ENCODE peak calls at places on chromosomes 11 and 22, in nine cellular contexts. M is lung, F is ovary, V is right atrium auricular region, X is HCT116, C is neural crest cell, B is glutamatergic neuron, S is cardiac fibroblast, G is cardiac muscle cell. Q is an unnamed sample.

GRCh38 chr11:96079691-96080090 is 155.8 kb upstream of the MTMR2 start:
- DNase-seq in M (no peak), F (no peak), V (no peak), X (no peak), C (no peak), B (no peak), S (no peak), G (no peak), Q (no peak)

GRCh38 chr11:71396548-71397123 is 51.6 kb downstream of the DHCR7 start:
- DNase-seq in M (no peak), F (no peak), V (no peak), X (no peak), C (no peak), B (no peak), S (no peak), G (no peak), Q (no peak)

GRCh38 chr11:4569075-4569474 is 12.5 kb upstream of the OR52I2 start:
- DNase-seq in M (no peak), F (no peak), V (no peak), X (no peak), C (no peak), B (no peak), S (no peak), G (no peak), Q (no peak)

GRCh38 chr22:35376728-35377472 is 4.0 kb upstream of the HMOX1 start:
- DNase-seq in M (peak), F (peak), V (peak), X (peak), C (peak), B (peak), S (peak), G (peak), Q (peak)

GRCh38 chr11:126348806-126349582 is 6.5 kb upstream of the ST3GAL4 start:
- DNase-seq in M (no peak), F (peak), V (no peak), X (no peak), C (no peak), B (no peak), S (peak), G (peak), Q (no peak)

GRCh38 chr11:126159719-126160344 is 51.6 kb downstream of the RPUSD4 start:
- DNase-seq in M (no peak), F (no peak), V (no peak), X (no peak), C (no peak), B (no peak), S (no peak), G (no peak), Q (no peak)

GRCh38 chr11:122509899-122510298 is 145.6 kb upstream of the UBASH3B start:
- DNase-seq in M (no peak), F (no peak), V (no peak), X (no peak), C (no peak), B (no peak), S (no peak), G (no peak), Q (no peak)

GRCh38 chr22:45934659-45935341 is 42.2 kb downstream of the WNT7B start:
- DNase-seq in M (peak), F (peak), V (no peak), X (peak), C (no peak), B (no peak), S (peak), G (peak), Q (no peak)

GRCh38 chr11:15027011-15027410 is 46.4 kb upstream of the CALCB start:
- DNase-seq in M (no peak), F (no peak), V (no peak), X (no peak), C (no peak), B (no peak), S (no peak), G (no peak), Q (no peak)

GRCh38 chr11:33987975-33988580 is 63.5 kb upstream of the CAPRIN1 start:
- DNase-seq in M (peak), F (peak), V (peak), X (peak), C (peak), B (peak), S (peak), G (peak), Q (no peak)

GRCh38 chr11:112255075-112255739 is 5.5 kb downstream of the PLET1 start:
- DNase-seq in M (no peak), F (no peak), V (no peak), X (no peak), C (no peak), B (peak), S (peak), G (peak), Q (no peak)

GRCh38 chr22:30879398-30879797 is 89.2 kb downstream of the MORC2 start:
- DNase-seq in M (no peak), F (no peak), V (no peak), X (no peak), C (no peak), B (no peak), S (no peak), G (no peak), Q (no peak)

GRCh38 chr11:58628446-58628845 is 6.0 kb downstream of the CNTF start:
- DNase-seq in M (no peak), F (no peak), V (no peak), X (no peak), C (no peak), B (no peak), S (no peak), G (peak), Q (no peak)

GRCh38 chr11:128620306-128621175 is 33.2 kb upstream of the ETS1 start:
- DNase-seq in M (no peak), F (no peak), V (no peak), X (no peak), C (no peak), B (no peak), S (no peak), G (peak), Q (no peak)

GRCh38 chr11:66868726-66869291 is 11.9 kb downstream of the LRFN4 start:
- DNase-seq in M (peak), F (no peak), V (no peak), X (peak), C (no peak), B (peak), S (no peak), G (no peak), Q (no peak)

GRCh38 chr11:14585438-14585837 is 58.2 kb upstream of the PDE3B start:
- DNase-seq in M (no peak), F (no peak), V (no peak), X (no peak), C (no peak), B (no peak), S (no peak), G (no peak), Q (no peak)

GRCh38 chr11:132037961-132038360 is 667.5 kb downstream of the NTM start:
- DNase-seq in M (no peak), F (no peak), V (no peak), X (no peak), C (no peak), B (no peak), S (no peak), G (no peak), Q (no peak)

GRCh38 chr22:35218079-35218478 is 39.2 kb upstream of the HMGXB4 start:
- DNase-seq in M (no peak), F (no peak), V (no peak), X (no peak), C (no peak), B (no peak), S (no peak), G (no peak), Q (no peak)

GRCh38 chr11:73366265-73366610 is 10.0 kb upstream of the RELT start:
- DNase-seq in M (no peak), F (no peak), V (no peak), X (no peak), C (no peak), B (no peak), S (no peak), G (no peak), Q (no peak)

GRCh38 chr11:35148163-35148562 is 9.2 kb downstream of the CD44 start:
- DNase-seq in M (no peak), F (no peak), V (no peak), X (no peak), C (no peak), B (no peak), S (no peak), G (no peak), Q (no peak)

GRCh38 chr22:45263790-45264269 is 20.9 kb upstream of the UPK3A start:
- DNase-seq in M (peak), F (peak), V (peak), X (peak), C (peak), B (peak), S (peak), G (peak), Q (no peak)

GRCh38 chr11:33910960-33911339 is 19.1 kb upstream of the LMO2 start:
- DNase-seq in M (no peak), F (no peak), V (no peak), X (no peak), C (no peak), B (no peak), S (no peak), G (no peak), Q (no peak)

GRCh38 chr11:69339916-69340565 is 46.1 kb downstream of the MYEOV start:
- DNase-seq in M (peak), F (no peak), V (no peak), X (no peak), C (no peak), B (no peak), S (no peak), G (no peak), Q (peak)

GRCh38 chr11:63681208-63682044 is at the start of gene RTN3:
- DNase-seq in M (peak), F (peak), V (peak), X (peak), C (peak), B (peak), S (peak), G (peak), Q (peak)

GRCh38 chr11:63686912-63687311 is 5.6 kb downstream of the RTN3 start:
- DNase-seq in M (no peak), F (no peak), V (no peak), X (no peak), C (no peak), B (no peak), S (no peak), G (peak), Q (no peak)

GRCh38 chr11:63683133-63683991 is 2.1 kb downstream of the RTN3 start:
- DNase-seq in M (no peak), F (no peak), V (no peak), X (no peak), C (no peak), B (no peak), S (peak), G (peak), Q (no peak)

GRCh38 chr11:63680842-63681207 is 475 bp upstream of the RTN3 start:
- DNase-seq in M (no peak), F (no peak), V (peak), X (no peak), C (peak), B (no peak), S (no peak), G (no peak), Q (no peak)

DNA sequence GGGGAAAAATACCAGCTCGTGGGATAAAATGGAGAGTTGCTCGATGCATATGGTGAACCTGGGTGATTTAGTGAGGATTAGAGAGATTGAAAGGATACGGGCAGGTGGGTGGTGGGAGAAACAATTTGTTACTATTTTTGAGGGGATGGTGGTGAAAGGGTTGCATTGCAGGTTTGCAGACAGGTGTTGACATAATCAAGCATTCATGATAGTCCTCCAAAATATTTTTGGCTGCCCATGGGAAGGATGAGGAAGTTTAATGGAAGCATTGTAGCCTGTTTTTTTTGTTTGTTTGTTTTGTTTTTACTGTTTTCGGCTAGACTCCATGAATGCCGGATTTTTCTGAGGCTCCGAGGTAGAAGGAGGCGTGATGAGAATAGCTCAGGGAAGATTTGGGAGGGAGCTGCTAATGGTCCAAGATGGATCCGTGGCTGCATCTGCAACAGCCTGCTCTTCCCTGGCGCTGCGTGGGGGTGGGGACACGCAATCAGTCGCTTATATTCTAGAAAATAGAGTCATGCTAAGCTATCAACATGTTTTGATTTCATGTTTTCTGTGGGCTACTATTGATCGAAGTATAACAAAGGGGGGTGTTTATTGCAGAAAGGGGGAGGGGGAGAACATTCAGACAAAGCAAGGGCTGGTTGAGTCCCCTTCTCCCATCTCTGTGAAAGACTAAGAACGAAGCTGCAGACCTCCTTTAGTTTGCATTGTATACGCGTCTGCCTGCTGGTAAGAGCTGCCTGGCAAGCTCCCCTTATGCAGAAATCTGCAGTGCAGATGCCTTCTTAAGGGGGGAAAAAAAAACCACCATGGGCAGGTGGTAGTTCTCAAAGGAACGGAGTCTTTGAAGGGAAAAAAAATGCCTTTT is 980 bp downstream of the RTN3 start:
- DNase-seq in M (no peak), F (no peak), V (no peak), X (no peak), C (peak), B (peak), S (peak), G (peak), Q (no peak)
- TF ChIP-seq CTCF in M (no peak), F (peak), V (no peak), X (no peak), C (peak), B (no peak), S (no peak), G (no peak), Q (peak)

DNA sequence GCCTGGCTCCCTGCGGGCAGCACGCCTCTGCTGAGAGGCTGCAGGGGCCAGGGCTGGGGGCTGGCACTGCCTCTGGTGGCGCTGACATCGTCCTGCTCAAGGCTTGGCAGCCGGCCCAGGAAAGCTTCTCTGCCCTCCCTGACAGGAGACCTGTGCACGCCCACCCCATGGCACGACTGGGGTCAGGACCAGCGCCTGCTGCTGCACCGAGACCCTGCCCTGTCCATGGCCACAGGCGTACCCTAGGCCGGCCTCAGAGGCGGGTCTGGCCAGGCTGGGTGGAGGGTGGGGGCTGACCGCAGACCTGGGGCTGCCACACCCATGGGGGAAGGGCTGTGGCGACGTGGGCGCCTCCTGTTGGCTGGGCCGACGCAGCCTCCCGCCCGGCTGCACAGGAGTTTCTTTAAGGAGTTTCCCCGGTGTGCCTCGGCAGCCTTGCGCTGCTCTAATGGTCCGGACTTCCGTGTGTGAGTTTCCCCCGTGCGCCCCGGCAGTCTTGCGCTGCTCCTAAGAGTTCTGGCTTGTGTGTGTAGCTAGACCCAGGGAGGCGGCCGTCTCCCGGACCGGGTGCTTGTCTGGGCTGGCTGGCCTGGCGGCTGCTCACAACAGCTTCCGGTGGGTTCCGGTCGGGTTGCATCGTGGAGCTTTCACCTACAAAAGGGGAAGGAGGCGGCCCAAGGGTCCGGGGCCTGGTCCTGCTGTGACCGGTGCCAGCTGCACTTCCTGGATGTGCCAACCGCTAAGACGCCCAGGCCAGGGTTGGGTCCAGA is 4.7 kb downstream of the TRABD start:
- DNase-seq in M (peak), F (peak), V (peak), X (peak), C (no peak), B (no peak), S (peak), G (peak), Q (no peak)
- TF ChIP-seq CTCF in M (no peak), F (peak), V (no peak), X (no peak), C (no peak), B (no peak), S (peak), G (peak), Q (no peak)

GRCh38 chr11:77557553-77557952 is 32.2 kb upstream of the AQP11 start:
- DNase-seq in M (no peak), F (no peak), V (no peak), X (no peak), C (no peak), B (peak), S (no peak), G (peak), Q (peak)
- TF ChIP-seq CTCF in M (no peak), F (no peak), V (no peak), X (peak), C (peak), B (peak), S (no peak), G (peak), Q (peak)

DNA sequence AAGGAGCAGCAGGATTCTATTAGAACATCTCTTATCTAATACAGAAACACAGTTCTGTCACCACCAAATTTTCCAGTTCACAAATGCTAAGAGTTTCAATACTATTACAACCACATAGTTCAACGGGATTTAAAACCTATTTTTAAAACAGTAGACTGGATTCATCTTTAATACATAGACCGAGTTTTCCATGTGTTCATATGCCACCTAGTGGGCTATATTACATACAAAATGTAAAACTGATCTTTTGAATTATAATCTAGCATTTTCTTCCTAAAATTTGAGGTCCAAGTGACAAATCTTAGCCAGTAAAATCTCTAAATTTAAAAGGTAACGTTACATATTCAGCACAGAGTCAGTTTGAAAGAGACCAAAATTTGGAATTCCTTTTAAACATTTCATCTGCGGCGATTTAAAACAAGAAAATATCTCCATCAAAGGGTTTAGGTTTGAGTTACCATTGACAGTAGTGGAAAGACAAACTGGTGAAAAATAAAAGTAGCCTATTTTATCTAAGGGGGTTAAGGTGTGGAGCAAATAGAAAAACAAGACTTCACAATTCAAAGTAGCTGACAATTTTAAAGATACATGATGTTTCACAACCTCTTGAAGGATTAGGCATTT is 269.3 kb upstream of the MPPED2 start:
- DNase-seq in M (no peak), F (no peak), V (no peak), X (no peak), C (no peak), B (no peak), S (peak), G (peak), Q (no peak)
- TF ChIP-seq CTCF in M (no peak), F (no peak), V (peak), X (peak), C (peak), B (no peak), S (no peak), G (no peak), Q (peak)

DNA sequence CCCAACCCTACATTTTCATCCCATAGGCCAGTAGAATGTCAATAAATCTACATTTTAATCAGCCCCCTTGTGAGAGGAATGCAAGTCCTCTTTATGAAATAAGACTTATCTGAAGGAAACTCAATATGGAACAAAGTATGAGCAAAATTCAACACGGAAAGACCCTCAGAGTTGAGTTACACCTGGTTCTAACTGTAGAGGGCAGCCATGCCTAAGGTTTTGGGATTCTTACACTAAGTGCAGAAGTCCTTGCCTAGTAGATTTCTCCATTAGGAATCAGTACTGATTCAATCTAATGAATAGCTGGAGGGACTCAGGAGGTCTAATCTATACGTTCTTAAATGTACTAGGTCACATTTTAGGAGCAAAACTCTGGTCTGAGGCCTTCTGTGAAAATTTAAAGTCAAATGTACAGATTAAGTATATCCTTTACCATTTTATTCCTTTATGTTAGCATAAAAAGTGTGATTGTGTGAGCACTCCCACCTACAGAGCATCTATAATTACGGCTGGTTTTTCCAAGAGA is 904.5 kb downstream of the DLG2 start:
- DNase-seq in M (no peak), F (no peak), V (no peak), X (no peak), C (no peak), B (no peak), S (no peak), G (no peak), Q (no peak)
- TF ChIP-seq CTCF in M (no peak), F (no peak), V (no peak), X (no peak), C (peak), B (no peak), S (no peak), G (no peak), Q (no peak)

GRCh38 chr11:104163100-104164027 is 583 bp downstream of the PDGFD start:
- DNase-seq in M (no peak), F (peak), V (no peak), X (no peak), C (peak), B (no peak), S (peak), G (peak), Q (no peak)
- TF ChIP-seq CTCF in M (no peak), F (no peak), V (no peak), X (no peak), C (no peak), B (no peak), S (no peak), G (peak), Q (no peak)

GRCh38 chr11:116840224-116840745 is 2.9 kb upstream of the APOA1 start:
- DNase-seq in M (no peak), F (no peak), V (no peak), X (no peak), C (no peak), B (no peak), S (peak), G (peak), Q (no peak)
- TF ChIP-seq CTCF in M (no peak), F (no peak), V (no peak), X (peak), C (no peak), B (no peak), S (peak), G (peak), Q (peak)

DNA sequence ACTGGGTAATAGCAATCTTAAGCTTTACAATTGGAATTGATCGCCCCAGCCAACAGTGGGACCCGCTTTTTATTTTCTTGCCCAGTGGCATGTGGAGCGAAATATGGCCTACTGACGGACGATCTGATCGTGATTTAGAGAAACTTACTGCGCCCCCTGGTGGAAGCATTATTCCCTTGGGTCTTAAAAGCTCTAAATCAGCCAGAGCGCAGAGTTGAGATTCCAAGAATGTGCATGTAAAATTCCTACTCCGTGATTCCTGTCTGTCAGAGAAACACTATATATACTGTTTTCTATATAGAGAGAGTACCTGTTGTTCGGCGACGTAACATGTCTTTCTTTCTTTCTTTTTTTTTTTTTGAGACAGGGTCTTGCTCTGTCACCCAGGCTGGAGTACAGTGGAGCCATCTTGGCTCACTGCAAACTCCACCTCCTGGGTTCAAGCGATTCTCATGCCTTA is 3.7 kb upstream of the DPF2 start:
- DNase-seq in M (peak), F (peak), V (peak), X (peak), C (peak), B (peak), S (peak), G (peak), Q (peak)
- TF ChIP-seq CTCF in M (peak), F (peak), V (peak), X (peak), C (peak), B (peak), S (peak), G (peak), Q (peak)

Q was measured in osteocyte.